ENCODE peak calls at places on chromosomes 3 and 15, in seven cellular contexts. D, K, L, U, E, N and J are unnamed samples.

GRCh38 chr3:61561374-61562041 is at the start of gene PTPRG:
- DNase-seq in D (peak), K (no peak), L (peak), U (peak), E (peak), N (peak), J (peak)

GRCh38 chr3:171257251-171258179 is 202.7 kb downstream of the TNIK start:
- DNase-seq in D (no peak), K (peak), L (no peak), U (no peak), E (no peak), N (no peak), J (no peak)

GRCh38 chr15:61327019-61327631 is 98.0 kb upstream of the RORA start:
- DNase-seq in D (no peak), K (peak), L (no peak), U (no peak), E (no peak), N (no peak), J (no peak)

GRCh38 chr3:171417813-171418212 is 42.4 kb downstream of the TNIK start:
- DNase-seq in D (no peak), K (no peak), L (no peak), U (peak), E (no peak), N (no peak), J (peak)

GRCh38 chr15:36757189-36757814 is 177.9 kb downstream of the CDIN1 start:
- DNase-seq in D (no peak), K (no peak), L (no peak), U (no peak), E (no peak), N (no peak), J (no peak)

GRCh38 chr3:43638594-43639447 is 17.0 kb upstream of the ANO10 start:
- DNase-seq in D (peak), K (no peak), L (no peak), U (peak), E (no peak), N (peak), J (no peak)

GRCh38 chr3:47012342-47013230 is 33.1 kb downstream of the NBEAL2 start:
- DNase-seq in D (peak), K (no peak), L (no peak), U (no peak), E (no peak), N (no peak), J (no peak)

GRCh38 chr15:37765809-37766208 is 168.6 kb upstream of the TMCO5A start:
- DNase-seq in D (no peak), K (no peak), L (no peak), U (peak), E (no peak), N (no peak), J (no peak)

GRCh38 chr15:86863226-86863915 is 783.7 kb downstream of the AGBL1 start:
- DNase-seq in D (no peak), K (no peak), L (no peak), U (no peak), E (no peak), N (no peak), J (no peak)

GRCh38 chr15:63791236-63791635 is 42.5 kb downstream of the HERC1 start:
- DNase-seq in D (no peak), K (no peak), L (no peak), U (no peak), E (no peak), N (no peak), J (no peak)

GRCh38 chr3:189365609-189366564 is 194.1 kb downstream of the TPRG1 start:
- DNase-seq in D (no peak), K (no peak), L (no peak), U (no peak), E (no peak), N (no peak), J (no peak)

GRCh38 chr15:32125595-32125994 is 95.3 kb downstream of the CHRNA7 start:
- DNase-seq in D (no peak), K (no peak), L (no peak), U (no peak), E (no peak), N (no peak), J (no peak)

GRCh38 chr3:111694471-111694870 is 99.3 kb upstream of the ZBED2 start:
- DNase-seq in D (no peak), K (no peak), L (no peak), U (no peak), E (no peak), N (no peak), J (no peak)

GRCh38 chr3:178492496-178492895 is 43.7 kb upstream of the KCNMB2 start:
- DNase-seq in D (no peak), K (no peak), L (no peak), U (no peak), E (no peak), N (no peak), J (no peak)

GRCh38 chr15:71202712-71203111 is 87.4 kb downstream of the THSD4 start:
- DNase-seq in D (no peak), K (no peak), L (no peak), U (no peak), E (no peak), N (no peak), J (no peak)

GRCh38 chr15:61769557-61769956 is 290.7 kb downstream of the VPS13C start:
- DNase-seq in D (no peak), K (no peak), L (no peak), U (no peak), E (no peak), N (no peak), J (no peak)

GRCh38 chr3:36482880-36483279 is 102.6 kb downstream of the STAC start:
- DNase-seq in D (no peak), K (no peak), L (peak), U (no peak), E (no peak), N (no peak), J (no peak)

GRCh38 chr15:71181454-71181853 is 66.2 kb downstream of the THSD4 start:
- DNase-seq in D (no peak), K (no peak), L (no peak), U (no peak), E (no peak), N (no peak), J (no peak)

GRCh38 chr15:45429974-45430792 is 51.8 kb upstream of the GATM start:
- DNase-seq in D (peak), K (no peak), L (peak), U (peak), E (peak), N (no peak), J (peak)

GRCh38 chr3:23203651-23204111 is 554 bp downstream of the UBE2E2 start:
- DNase-seq in D (peak), K (no peak), L (peak), U (peak), E (no peak), N (no peak), J (peak)

GRCh38 chr15:95742836-95743235 is 587.7 kb upstream of the NR2F2 start:
- DNase-seq in D (no peak), K (no peak), L (no peak), U (no peak), E (no peak), N (no peak), J (no peak)

GRCh38 chr3:88807471-88808090 is 299.8 kb upstream of the EPHA3 start:
- DNase-seq in D (no peak), K (no peak), L (no peak), U (no peak), E (no peak), N (no peak), J (no peak)

GRCh38 chr3:120332646-120333045 is 16.5 kb downstream of the LRRC58 start:
- DNase-seq in D (no peak), K (no peak), L (no peak), U (no peak), E (no peak), N (no peak), J (no peak)

GRCh38 chr3:155185623-155186022 is 105.5 kb downstream of the MME start:
- DNase-seq in D (no peak), K (no peak), L (no peak), U (no peak), E (no peak), N (no peak), J (no peak)

GRCh38 chr3:129592362-129593150 is 13.9 kb downstream of the PLXND1 start:
- DNase-seq in D (peak), K (no peak), L (peak), U (peak), E (no peak), N (no peak), J (peak)
- TF ChIP-seq POLR2AphosphoS5 in D (peak), K (no peak), L (peak), U (peak), E (no peak), N (no peak), J (peak)

DNA sequence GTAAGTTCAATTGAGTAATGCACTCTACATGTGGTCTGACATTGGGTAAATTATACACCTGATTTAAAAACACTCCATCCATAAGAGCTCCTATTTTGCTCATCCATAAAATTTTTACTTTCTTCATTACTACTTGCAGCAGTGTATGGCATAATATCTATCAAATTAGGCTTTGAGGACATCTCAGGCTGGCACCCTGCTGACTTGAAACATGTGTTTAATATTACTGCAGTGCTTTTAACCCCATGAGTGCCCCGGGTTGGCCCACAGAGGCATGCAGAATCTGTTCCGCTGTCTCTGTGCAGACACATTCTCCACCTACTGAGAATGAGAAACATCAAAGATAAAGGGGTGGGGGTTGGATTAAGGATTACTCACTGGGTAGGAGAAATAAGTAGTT is 249.9 kb upstream of the DNAJC19 start:
- DNase-seq in D (no peak), K (no peak), L (no peak), U (no peak), E (no peak), N (no peak), J (no peak)
- TF ChIP-seq POLR2AphosphoS5 in D (no peak), K (no peak), L (no peak), U (no peak), E (no peak), N (no peak), J (no peak)

GRCh38 chr3:124775776-124776336 is 45.6 kb downstream of the UMPS start:
- DNase-seq in D (peak), K (no peak), L (no peak), U (no peak), E (no peak), N (no peak), J (no peak)

GRCh38 chr3:124772081-124772831 is 42.0 kb downstream of the UMPS start:
- DNase-seq in D (peak), K (no peak), L (no peak), U (no peak), E (no peak), N (no peak), J (no peak)

GRCh38 chr3:124773351-124774304 is 43.4 kb downstream of the UMPS start:
- DNase-seq in D (peak), K (no peak), L (peak), U (no peak), E (no peak), N (no peak), J (no peak)

GRCh38 chr3:124774841-124775402 is 44.7 kb downstream of the UMPS start:
- DNase-seq in D (peak), K (no peak), L (no peak), U (no peak), E (no peak), N (no peak), J (no peak)

GRCh38 chr3:124774305-124774673 is 44.0 kb downstream of the UMPS start:
- DNase-seq in D (peak), K (no peak), L (no peak), U (peak), E (no peak), N (no peak), J (no peak)
- TF ChIP-seq POLR2AphosphoS5 in D (peak), K (no peak), L (no peak), U (no peak), E (peak), N (no peak), J (no peak)

DNA sequence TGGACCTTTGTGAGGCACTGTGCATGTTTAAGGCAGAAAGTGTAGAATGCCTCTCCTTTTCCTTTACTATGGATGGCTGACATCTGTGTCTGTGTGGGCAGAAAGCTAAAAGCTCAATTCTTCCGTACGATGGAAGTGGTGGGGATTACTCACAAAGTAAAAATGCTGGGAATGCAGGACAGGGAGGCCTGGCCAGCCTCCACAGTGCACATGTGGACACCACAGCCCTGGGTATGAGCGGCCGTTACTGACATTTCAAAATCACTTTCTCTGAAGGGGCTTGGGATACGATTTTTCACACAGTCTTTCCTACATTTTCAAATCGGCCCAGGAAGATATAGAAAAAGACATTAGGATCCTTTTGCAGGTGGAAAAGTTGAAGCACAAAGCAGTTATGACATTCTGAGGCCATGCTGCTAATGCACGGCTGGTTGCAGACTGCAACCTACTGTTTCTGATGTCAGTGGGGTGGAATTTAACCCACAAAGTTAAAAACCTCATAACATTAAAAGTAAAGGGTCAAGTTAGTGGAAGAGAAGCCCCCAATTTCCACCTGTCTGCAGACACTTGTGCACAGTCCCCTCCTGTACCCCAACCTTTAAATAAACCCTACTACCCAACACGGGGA is 27.9 kb downstream of the EHD4 start:
- DNase-seq in D (no peak), K (no peak), L (no peak), U (no peak), E (no peak), N (peak), J (peak)
- TF ChIP-seq POLR2AphosphoS5 in D (no peak), K (no peak), L (no peak), U (no peak), E (peak), N (peak), J (peak)

GRCh38 chr3:72533584-72534473 is 314.4 kb downstream of the SHQ1 start:
- DNase-seq in D (no peak), K (no peak), L (no peak), U (no peak), E (no peak), N (no peak), J (no peak)

GRCh38 chr3:72538070-72538745 is 310.0 kb downstream of the SHQ1 start:
- DNase-seq in D (no peak), K (peak), L (no peak), U (no peak), E (no peak), N (no peak), J (no peak)

GRCh38 chr3:72536206-72536887 is 311.9 kb downstream of the SHQ1 start:
- DNase-seq in D (no peak), K (no peak), L (no peak), U (no peak), E (no peak), N (no peak), J (no peak)

GRCh38 chr3:72537448-72537847 is 310.8 kb downstream of the SHQ1 start:
- DNase-seq in D (no peak), K (no peak), L (no peak), U (no peak), E (no peak), N (no peak), J (no peak)

GRCh38 chr3:72535789-72536188 is 312.5 kb downstream of the SHQ1 start:
- DNase-seq in D (no peak), K (no peak), L (no peak), U (no peak), E (no peak), N (no peak), J (no peak)
- TF ChIP-seq POLR2AphosphoS5 in D (no peak), K (no peak), L (no peak), U (no peak), E (no peak), N (no peak), J (no peak)

GRCh38 chr3:195888311-195888761 is 20.0 kb downstream of the TNK2 start:
- DNase-seq in D (no peak), K (no peak), L (no peak), U (no peak), E (no peak), N (no peak), J (no peak)

GRCh38 chr3:195884691-195885035 is 23.7 kb downstream of the TNK2 start:
- DNase-seq in D (peak), K (no peak), L (peak), U (no peak), E (no peak), N (no peak), J (peak)

GRCh38 chr3:195885036-195885871 is 23.1 kb downstream of the TNK2 start:
- DNase-seq in D (peak), K (no peak), L (no peak), U (peak), E (no peak), N (no peak), J (peak)

GRCh38 chr3:195887670-195888069 is 20.7 kb downstream of the TNK2 start:
- DNase-seq in D (no peak), K (no peak), L (peak), U (no peak), E (no peak), N (no peak), J (no peak)

GRCh38 chr3:195886181-195887141 is 21.9 kb downstream of the TNK2 start:
- DNase-seq in D (no peak), K (no peak), L (peak), U (no peak), E (no peak), N (no peak), J (peak)
- TF ChIP-seq POLR2AphosphoS5 in D (no peak), K (no peak), L (peak), U (no peak), E (no peak), N (no peak), J (peak)

DNA sequence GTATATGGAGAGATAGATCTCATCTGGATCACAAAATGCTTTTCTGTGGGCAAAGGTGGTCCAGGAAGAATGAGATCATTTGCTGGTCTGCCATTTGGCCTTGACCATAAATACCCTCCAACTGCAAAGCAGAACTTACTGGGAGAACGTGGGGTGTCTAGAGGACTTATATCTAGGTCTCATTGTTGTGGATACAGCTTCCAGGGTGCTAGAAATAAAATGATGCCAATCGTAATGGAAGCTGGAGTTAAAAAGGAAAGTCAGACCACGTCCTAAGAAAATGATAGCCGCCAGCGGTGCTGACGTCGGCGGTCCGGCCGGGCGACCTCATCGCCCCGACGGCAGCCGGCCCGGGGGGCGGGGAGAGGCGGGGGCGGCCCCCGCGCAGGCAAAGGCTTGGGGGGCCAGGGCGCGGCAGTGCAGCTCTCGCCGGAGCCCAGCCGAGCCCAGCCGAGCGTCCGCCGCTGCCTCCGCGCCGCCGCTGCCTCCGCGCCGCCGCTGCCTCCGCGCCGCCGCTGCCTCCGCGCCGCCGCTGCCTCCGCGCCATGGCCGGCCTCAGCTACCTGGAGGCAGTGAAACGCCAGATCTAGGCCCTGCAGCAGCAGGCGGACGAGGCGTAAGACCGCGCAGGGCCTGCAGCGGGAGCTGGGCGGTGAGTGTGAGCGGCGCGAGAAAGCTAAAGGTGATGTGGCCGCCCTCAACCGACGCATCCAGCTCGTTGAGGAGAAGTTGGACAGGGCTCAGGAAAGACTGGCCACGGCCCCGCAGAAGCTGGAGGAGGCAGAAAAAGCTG is 89.5 kb downstream of the EOMES start:
- DNase-seq in D (peak), K (no peak), L (peak), U (peak), E (peak), N (no peak), J (peak)
- TF ChIP-seq POLR2AphosphoS5 in D (peak), K (no peak), L (no peak), U (no peak), E (no peak), N (no peak), J (peak)

DNA sequence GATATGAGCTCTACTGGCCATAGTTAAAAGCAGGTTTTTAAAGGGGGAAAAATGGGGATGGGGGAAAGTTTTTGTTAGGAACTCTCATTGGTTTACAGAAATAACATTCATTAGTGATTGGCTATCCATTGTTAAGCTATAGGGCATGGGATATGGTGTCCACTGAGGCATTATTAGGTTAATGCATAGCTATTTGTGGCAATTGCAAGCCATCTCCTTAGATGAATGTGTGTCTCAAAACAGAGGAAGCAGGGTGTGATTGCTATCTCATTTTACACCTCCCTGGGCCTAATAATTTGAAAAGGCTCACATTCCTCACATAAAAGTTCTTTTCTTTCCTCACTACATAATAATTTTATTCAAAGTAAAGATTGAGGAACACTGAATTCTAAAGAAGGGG is 396.6 kb downstream of the TAFA4 start:
- DNase-seq in D (no peak), K (no peak), L (no peak), U (no peak), E (no peak), N (no peak), J (no peak)
- TF ChIP-seq POLR2AphosphoS5 in D (no peak), K (no peak), L (no peak), U (no peak), E (no peak), N (no peak), J (no peak)

GRCh38 chr3:48695113-48695753 is 9.5 kb upstream of the NCKIPSD start:
- DNase-seq in D (peak), K (no peak), L (no peak), U (peak), E (peak), N (no peak), J (peak)
- TF ChIP-seq POLR2AphosphoS5 in D (peak), K (peak), L (no peak), U (no peak), E (peak), N (no peak), J (peak)

DNA sequence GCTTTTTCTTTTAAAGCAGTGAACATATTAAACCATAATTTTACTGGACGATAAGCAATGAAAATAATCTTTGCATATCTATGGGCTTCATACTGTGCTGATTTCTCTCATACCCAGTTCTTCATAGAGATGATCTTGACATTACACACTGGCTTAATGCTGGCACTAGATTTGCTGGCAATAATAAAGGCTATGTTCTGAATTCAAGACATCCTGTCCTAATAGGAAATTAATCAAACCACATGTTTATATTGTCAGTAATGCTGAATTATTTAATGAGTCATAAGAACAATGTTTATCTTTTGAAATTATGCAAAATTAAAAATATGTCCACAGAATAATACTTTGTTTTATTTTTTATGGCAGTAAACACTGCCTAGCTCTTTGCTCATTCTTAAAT is 643.2 kb downstream of the OTOL1 start:
- DNase-seq in D (no peak), K (no peak), L (no peak), U (no peak), E (no peak), N (no peak), J (no peak)
- TF ChIP-seq POLR2AphosphoS5 in D (no peak), K (no peak), L (no peak), U (no peak), E (no peak), N (no peak), J (no peak)